ENCODE peak calls at places on chromosomes 16 and 17, in nine cellular contexts. C is WTC11; Y is mammary epithelial cell; X is left lung; V is naive B cell; U is activated T-cell treated with anti-CD3 and anti-CD28 coated beads, Interleukin-2, amount 50 U/mL, for 72 hours; Q is cardiac muscle cell; P is thoracic aorta; E is T-helper 2 cell treated with Interferon-gamma antibody and Interleukin-4, amounts not matched to agents 5 μg/mL and 100 μg/mL, for 36 hours. S is an unnamed sample.

GRCh38 chr16:66662445-66663194 is 33.9 kb downstream of the CMTM4 start:
- DNase-seq in C (no peak), Y (peak; percentile 24), X (no peak), V (no peak), U (no peak), Q (peak; percentile 35), P (no peak), E (no peak), S (no peak)

GRCh38 chr17:51734462-51734861 is 424.1 kb downstream of the CA10 start:
- DNase-seq in C (peak; percentile 41), Y (no peak), X (no peak), V (no peak), U (no peak), Q (no peak), P (no peak), E (no peak), S (no peak)

GRCh38 chr16:396199-396598 is 800 bp upstream of the NME4 start:
- DNase-seq in C (no peak), Y (no peak), X (no peak), V (no peak), U (no peak), Q (no peak), P (no peak), E (no peak), S (no peak)

GRCh38 chr17:41739661-41740352 is 5.4 kb upstream of the HAP1 start:
- DNase-seq in C (no peak), Y (peak; percentile 96), X (no peak), V (no peak), U (no peak), Q (no peak), P (no peak), E (no peak), S (no peak)

GRCh38 chr17:77144227-77144626 is 3.5 kb downstream of the SEC14L1 start:
- DNase-seq in C (no peak), Y (no peak), X (no peak), V (no peak), U (no peak), Q (no peak), P (no peak), E (no peak), S (no peak)

GRCh38 chr17:45382982-45383381 is 49.7 kb downstream of the ARHGAP27 start:
- DNase-seq in C (no peak), Y (no peak), X (no peak), V (no peak), U (no peak), Q (no peak), P (no peak), E (no peak), S (no peak)

GRCh38 chr17:50498021-50498874 is 10.0 kb upstream of the MYCBPAP start:
- DNase-seq in C (no peak), Y (peak; percentile 69), X (peak; percentile 56), V (no peak), U (no peak), Q (no peak), P (no peak), E (no peak), S (no peak)

GRCh38 chr17:36501351-36501750 is 14.9 kb downstream of the ZNHIT3 start:
- DNase-seq in C (no peak), Y (no peak), X (no peak), V (no peak), U (no peak), Q (no peak), P (no peak), E (no peak), S (no peak)

GRCh38 chr17:80717661-80718060 is 173.0 kb downstream of the RPTOR start:
- DNase-seq in C (no peak), Y (no peak), X (no peak), V (no peak), U (no peak), Q (no peak), P (no peak), E (no peak), S (peak; percentile 78)

GRCh38 chr16:60203525-60204124 is 1469.5 kb upstream of the GOT2 start:
- DNase-seq in C (no peak), Y (peak; percentile 2), X (no peak), V (no peak), U (no peak), Q (peak; percentile 28), P (no peak), E (no peak), S (no peak)

GRCh38 chr17:66625321-66625767 is 209.6 kb upstream of the CACNG5 start:
- DNase-seq in C (no peak), Y (peak; percentile 19), X (no peak), V (no peak), U (no peak), Q (no peak), P (no peak), E (no peak), S (peak; percentile 3)

GRCh38 chr17:83177611-83178532 is 98.5 kb downstream of the METRNL start:
- DNase-seq in C (peak; percentile 7), Y (no peak), X (peak; percentile 30), V (no peak), U (no peak), Q (no peak), P (no peak), E (peak; percentile 2), S (no peak)

GRCh38 chr17:71494456-71494855 is 626.4 kb upstream of the SOX9 start:
- DNase-seq in C (no peak), Y (no peak), X (no peak), V (no peak), U (no peak), Q (no peak), P (no peak), E (no peak), S (no peak)

GRCh38 chr16:50634090-50634489 is 47.0 kb downstream of the SNX20 start:
- DNase-seq in C (no peak), Y (no peak), X (no peak), V (no peak), U (no peak), Q (no peak), P (no peak), E (no peak), S (no peak)

GRCh38 chr16:27313422-27314160 is at the start of gene IL4R:
- DNase-seq in C (peak; percentile 58), Y (peak; percentile 70), X (peak; percentile 89), V (peak; percentile 80), U (peak; percentile 83), Q (peak; percentile 76), P (peak; percentile 56), E (peak; percentile 85), S (no peak)

GRCh38 chr17:40664582-40665333 is at the start of gene KRT222:
- DNase-seq in C (no peak), Y (no peak), X (no peak), V (no peak), U (no peak), Q (peak; percentile 5), P (no peak), E (no peak), S (no peak)

GRCh38 chr16:87702325-87702811 is 63.4 kb downstream of the KLHDC4 start:
- DNase-seq in C (peak; percentile 74), Y (no peak), X (no peak), V (peak; percentile 33), U (peak; percentile 49), Q (peak; percentile 54), P (no peak), E (peak; percentile 42), S (no peak)